ENCODE peak calls at places on chromosomes 12 and 14, in eight cellular contexts. R is left cardiac atrium; D is naive thymus-derived CD4-positive, alpha-beta T cell; E is AG08395; L is stimulated activated naive CD8-positive, alpha-beta T cell treated with anti-CD3 and anti-CD28 coated beads, Interleukin-15, Interleukin-2, amounts not matched to agents 100 U/mL and 50 U/mL, for 24 hours; G is HCT116; W is A549; H is RPMI8226. F is an unnamed sample.

GRCh38 chr14:99774526-99775307 is 18.5 kb upstream of the EML1 start:
- DNase-seq in R (peak), D (no peak), E (peak), L (no peak), G (no peak), W (no peak), H (peak), F (no peak)

GRCh38 chr14:23545740-23546411 is 5.7 kb downstream of the ZFHX2 start:
- DNase-seq in R (no peak), D (no peak), E (no peak), L (no peak), G (no peak), W (no peak), H (no peak), F (no peak)

GRCh38 chr14:72907886-72908285 is 14.0 kb upstream of the DPF3 start:
- DNase-seq in R (no peak), D (no peak), E (peak), L (peak), G (no peak), W (no peak), H (no peak), F (no peak)

GRCh38 chr12:128745772-128746689 is 77.7 kb downstream of the SLC15A4 start:
- DNase-seq in R (no peak), D (no peak), E (no peak), L (no peak), G (no peak), W (no peak), H (no peak), F (no peak)

GRCh38 chr12:124368421-124369032 is 73.6 kb downstream of the RFLNA start:
- DNase-seq in R (no peak), D (no peak), E (no peak), L (no peak), G (no peak), W (no peak), H (no peak), F (no peak)

GRCh38 chr14:101233861-101234587 is 327.3 kb upstream of the DIO3 start:
- DNase-seq in R (no peak), D (no peak), E (no peak), L (no peak), G (no peak), W (no peak), H (no peak), F (no peak)

GRCh38 chr12:101690544-101691118 is 6.8 kb upstream of the CHPT1 start:
- DNase-seq in R (no peak), D (no peak), E (no peak), L (no peak), G (no peak), W (no peak), H (no peak), F (no peak)

GRCh38 chr12:95959107-95959506 is 16.0 kb downstream of the AMDHD1 start:
- DNase-seq in R (no peak), D (no peak), E (peak), L (no peak), G (peak), W (peak), H (peak), F (no peak)

GRCh38 chr14:38616959-38617358 is 361.1 kb upstream of the CLEC14A start:
- DNase-seq in R (no peak), D (no peak), E (no peak), L (no peak), G (no peak), W (no peak), H (no peak), F (no peak)

GRCh38 chr14:65301862-65302539 is 110.5 kb upstream of the FUT8 start:
- DNase-seq in R (no peak), D (no peak), E (no peak), L (no peak), G (no peak), W (no peak), H (no peak), F (no peak)

GRCh38 chr12:93741741-93742085 is 64.5 kb downstream of the CRADD start:
- DNase-seq in R (no peak), D (peak), E (peak), L (peak), G (no peak), W (peak), H (no peak), F (peak)

GRCh38 chr12:53950441-53950781 is 4.3 kb upstream of the HOXC12 start:
- DNase-seq in R (no peak), D (no peak), E (no peak), L (no peak), G (no peak), W (no peak), H (no peak), F (no peak)

GRCh38 chr12:131604146-131604844 is 106.6 kb upstream of the SFSWAP start:
- DNase-seq in R (no peak), D (no peak), E (no peak), L (peak), G (no peak), W (no peak), H (no peak), F (no peak)

GRCh38 chr12:946656-947055 is 2.8 kb downstream of the RAD52 start:
- DNase-seq in R (no peak), D (no peak), E (no peak), L (no peak), G (no peak), W (no peak), H (no peak), F (no peak)

GRCh38 chr12:121719926-121720414 is 7.4 kb downstream of the TMEM120B start:
- DNase-seq in R (no peak), D (no peak), E (peak), L (no peak), G (no peak), W (no peak), H (no peak), F (no peak)

GRCh38 chr12:45763381-45763780 is 33.9 kb downstream of the ARID2 start:
- DNase-seq in R (no peak), D (no peak), E (no peak), L (no peak), G (no peak), W (no peak), H (no peak), F (no peak)

GRCh38 chr12:64010069-64010686 is 165.7 kb downstream of the SRGAP1 start:
- DNase-seq in R (no peak), D (no peak), E (peak), L (no peak), G (no peak), W (no peak), H (no peak), F (no peak)

GRCh38 chr12:122884091-122884826 is 11.7 kb downstream of the VPS37B start:
- DNase-seq in R (no peak), D (no peak), E (no peak), L (peak), G (no peak), W (no peak), H (no peak), F (no peak)

GRCh38 chr14:82502043-82502442 is 968.4 kb upstream of the SEL1L start:
- DNase-seq in R (no peak), D (no peak), E (no peak), L (no peak), G (no peak), W (no peak), H (no peak), F (no peak)

GRCh38 chr14:24311837-24312615 is 724 bp downstream of the LTB4R start:
- DNase-seq in R (no peak), D (no peak), E (peak), L (no peak), G (no peak), W (no peak), H (no peak), F (no peak)

GRCh38 chr14:71650187-71650586 is 282.0 kb upstream of the RGS6 start:
- DNase-seq in R (no peak), D (no peak), E (no peak), L (no peak), G (no peak), W (no peak), H (no peak), F (no peak)

GRCh38 chr12:112188130-112188830 is 62.9 kb downstream of the TRAFD1 start:
- DNase-seq in R (no peak), D (no peak), E (no peak), L (no peak), G (no peak), W (no peak), H (no peak), F (no peak)

GRCh38 chr14:60622210-60622919 is 26.9 kb downstream of the SIX1 start:
- DNase-seq in R (no peak), D (no peak), E (no peak), L (no peak), G (no peak), W (no peak), H (no peak), F (no peak)

F was measured in frontal cortex.